ENCODE peak calls at places on chromosomes 7 and 10, in four cellular contexts. M is cardiac septum; Q is upper lobe of right lung; F is stimulated activated CD4-positive, alpha-beta T cell treated with anti-CD3 and anti-CD28 coated beads, Interleukin-12 subunit alpha, Interleukin-12 subunit beta, amount 100 ng/mL, for 4 hours. O is an unnamed sample.

GRCh38 chr10:78210976-78211375 is 177.3 kb downstream of the RPS24 start:
- DNase-seq in F (no peak), Q (no peak), M (no peak), O (peak)

GRCh38 chr7:123871998-123872867 is 27.3 kb downstream of the HYAL4 start:
- DNase-seq in F (peak), Q (no peak), M (no peak), O (peak)

GRCh38 chr10:74008212-74008731 is 10.4 kb downstream of the VCL start:
- DNase-seq in Q (no peak), M (no peak), F (no peak), O (no peak)

GRCh38 chr7:131498237-131498885 is 58.1 kb downstream of the PODXL start:
- DNase-seq in M (no peak), Q (no peak), F (no peak), O (no peak)

GRCh38 chr10:114306116-114306973 is 67.3 kb downstream of the VWA2 start:
- DNase-seq in Q (no peak), M (peak), F (no peak), O (peak)

GRCh38 chr10:70499829-70500167 is 21.2 kb downstream of the PALD1 start:
- DNase-seq in F (no peak), Q (no peak), M (no peak), O (no peak)

GRCh38 chr7:48074231-48074654 is 14.8 kb upstream of the UPP1 start:
- DNase-seq in Q (no peak), M (no peak), F (no peak), O (no peak)

GRCh38 chr10:22568928-22569327 is 145.4 kb downstream of the PIP4K2A start:
- DNase-seq in Q (no peak), M (no peak), F (no peak), O (no peak)

GRCh38 chr7:90239050-90239449 is 5.9 kb upstream of the CFAP69 start:
- DNase-seq in F (no peak), Q (no peak), M (no peak), O (no peak)

GRCh38 chr10:80461208-80462183 is 7.4 kb downstream of the TSPAN14 start:
- DNase-seq in F (no peak), M (no peak), Q (no peak), O (no peak)

GRCh38 chr10:78756604-78757442 is 311.9 kb upstream of the ZMIZ1 start:
- DNase-seq in Q (peak), F (peak), M (peak), O (peak)

GRCh38 chr10:15540729-15541128 is 169.6 kb upstream of the FAM171A1 start:
- DNase-seq in F (no peak), M (no peak), Q (no peak), O (no peak)

GRCh38 chr10:34139559-34139958 is 675.5 kb downstream of the PARD3 start:
- DNase-seq in Q (no peak), F (no peak), M (no peak), O (no peak)

GRCh38 chr10:70492786-70493659 is 14.5 kb downstream of the PALD1 start:
- DNase-seq in F (no peak), Q (no peak), M (no peak), O (peak)

O was measured in spleen.